ENCODE peak calls at places on chromosomes 13 and 19, in eight cellular contexts. K is heart right ventricle; N is neural progenitor cell; M is endothelial cell; G is left lung; J is CD4-positive, alpha-beta T cell; D is epithelial cell of esophagus; T is mucosa of descending colon. X is an unnamed sample.

GRCh38 chr19:10923503-10924076 is 4.8 kb downstream of the YIPF2 start:
- DNase-seq in J (no peak), T (no peak), K (no peak), N (no peak), M (no peak), G (peak), D (no peak), X (no peak)

GRCh38 chr13:34913040-34913439 is 29.0 kb upstream of the NBEA start:
- DNase-seq in G (no peak), D (peak), M (peak), T (no peak), K (peak), J (no peak), N (peak), X (no peak)

GRCh38 chr19:6032827-6033226 is 54.9 kb upstream of the RANBP3 start:
- DNase-seq in D (peak), N (no peak), M (no peak), T (no peak), G (no peak), K (no peak), J (no peak), X (no peak)

GRCh38 chr13:83618966-83619365 is 263.3 kb downstream of the SLITRK1 start:
- DNase-seq in T (no peak), D (peak), G (no peak), N (no peak), K (no peak), J (no peak), M (no peak), X (no peak)

GRCh38 chr19:41708481-41708880 is at the start of gene CEACAM5:
- DNase-seq in G (no peak), J (no peak), M (no peak), T (peak), D (no peak), N (no peak), K (no peak), X (no peak)

GRCh38 chr13:84961023-84961422 is 838.2 kb downstream of the SLITRK6 start:
- DNase-seq in M (no peak), J (no peak), T (no peak), G (peak), N (no peak), D (no peak), K (no peak), X (no peak)

GRCh38 chr13:84994582-84994981 is 804.6 kb downstream of the SLITRK6 start:
- DNase-seq in G (no peak), N (no peak), K (no peak), D (peak), J (no peak), T (no peak), M (no peak), X (no peak)

GRCh38 chr13:51122868-51123267 is 11.8 kb upstream of the C13orf42 start:
- DNase-seq in T (no peak), K (no peak), M (no peak), D (no peak), G (no peak), N (no peak), J (no peak), X (no peak)

GRCh38 chr19:52735734-52736133 is 890 bp upstream of the ZNF611 start:
- DNase-seq in N (peak), T (peak), K (peak), M (peak), J (no peak), D (no peak), G (peak), X (no peak)

GRCh38 chr19:41537789-41538188 is 38.2 kb upstream of the CEACAM21 start:
- DNase-seq in D (peak), K (no peak), M (no peak), G (no peak), N (no peak), J (no peak), T (no peak), X (no peak)

GRCh38 chr19:48750771-48751504 is 1.5 kb downstream of the FUT1 start:
- DNase-seq in J (no peak), G (no peak), T (no peak), D (no peak), K (no peak), N (no peak), M (no peak), X (no peak)

GRCh38 chr13:78607409-78608253 is 4.3 kb upstream of the POU4F1 start:
- DNase-seq in J (no peak), K (no peak), D (no peak), N (peak), M (no peak), G (peak), T (no peak), X (no peak)

GRCh38 chr13:48222358-48223015 is 10.5 kb upstream of the ITM2B start:
- DNase-seq in D (no peak), N (no peak), G (peak), T (no peak), M (no peak), K (no peak), J (no peak), X (no peak)

GRCh38 chr19:51552996-51553725 is 17.9 kb upstream of the ZNF175 start:
- DNase-seq in J (peak), M (peak), T (no peak), G (peak), K (peak), D (peak), N (peak), X (peak)

GRCh38 chr19:23263870-23264590 is 13.8 kb upstream of the ZNF724 start:
- DNase-seq in T (no peak), G (no peak), D (peak), M (no peak), N (no peak), J (no peak), K (no peak), X (no peak)

GRCh38 chr19:18156841-18157464 is 4.0 kb downstream of the PIK3R2 start:
- DNase-seq in K (peak), G (peak), J (no peak), N (no peak), D (peak), T (peak), M (no peak), X (no peak)

GRCh38 chr19:15129856-15130580 is 22.8 kb downstream of the SYDE1 start:
- DNase-seq in J (no peak), N (no peak), G (no peak), M (no peak), K (no peak), D (peak), T (no peak), X (no peak)

GRCh38 chr13:50644081-50644871 is 199.2 kb downstream of the DLEU7 start:
- DNase-seq in T (peak), M (no peak), J (no peak), K (no peak), N (no peak), D (peak), G (no peak), X (no peak)

GRCh38 chr13:29605860-29606526 is 10.5 kb upstream of the SLC7A1 start:
- DNase-seq in M (no peak), N (no peak), T (no peak), K (peak), J (no peak), D (no peak), G (no peak), X (no peak)

GRCh38 chr19:42124386-42124901 is 7.8 kb downstream of the POU2F2 start:
- DNase-seq in T (no peak), K (no peak), M (no peak), J (no peak), D (no peak), N (no peak), G (no peak), X (no peak)

GRCh38 chr13:80654638-80655249 is 313.8 kb upstream of the SPRY2 start:
- DNase-seq in G (peak), N (no peak), T (peak), M (no peak), K (no peak), D (peak), J (no peak), X (no peak)

GRCh38 chr13:33999830-34000605 is 182.1 kb downstream of the RFC3 start:
- DNase-seq in G (no peak), K (no peak), D (no peak), M (no peak), T (no peak), N (no peak), J (no peak), X (no peak)

GRCh38 chr13:99303863-99304521 is 3.2 kb downstream of the GPR183 start:
- DNase-seq in G (peak), K (no peak), D (no peak), N (no peak), M (no peak), J (peak), T (peak), X (no peak)

GRCh38 chr13:35457258-35457657 is 19.2 kb downstream of the MAB21L1 start:
- DNase-seq in G (no peak), D (no peak), N (no peak), K (no peak), J (no peak), T (no peak), M (no peak), X (no peak)

GRCh38 chr13:95502216-95502615 is 50.3 kb upstream of the CLDN10 start:
- DNase-seq in G (no peak), T (no peak), N (no peak), J (no peak), K (no peak), M (no peak), D (peak), X (no peak)

GRCh38 chr13:40484101-40484800 is 182.2 kb downstream of the FOXO1 start:
- DNase-seq in N (no peak), M (no peak), D (no peak), G (no peak), J (no peak), T (no peak), K (no peak), X (no peak)

GRCh38 chr19:2047449-2048103 is 3.5 kb downstream of the MKNK2 start:
- DNase-seq in T (peak), K (no peak), G (peak), J (no peak), N (peak), M (no peak), D (no peak), X (no peak)

GRCh38 chr13:99984463-99985242 is 3.1 kb downstream of the ZIC2 start:
- DNase-seq in D (no peak), J (no peak), T (no peak), N (peak), M (peak), K (no peak), G (no peak), X (no peak)

GRCh38 chr19:632228-633067 is 889 bp downstream of the POLRMT start:
- DNase-seq in D (peak), M (peak), G (no peak), N (peak), K (no peak), J (no peak), T (peak), X (peak)

GRCh38 chr19:49831592-49831991 is 13.5 kb downstream of the MED25 start:
- DNase-seq in M (no peak), J (no peak), K (no peak), N (no peak), T (no peak), G (no peak), D (no peak), X (no peak)

GRCh38 chr19:46791944-46792343 is 3.5 kb upstream of the SLC1A5 start:
- DNase-seq in G (no peak), J (no peak), T (no peak), M (no peak), K (no peak), D (no peak), N (no peak), X (peak)

GRCh38 chr13:36059366-36059765 is 71.8 kb downstream of the DCLK1 start:
- DNase-seq in D (no peak), M (no peak), G (no peak), N (no peak), T (no peak), J (no peak), K (no peak), X (no peak)

GRCh38 chr19:44003461-44004134 is 841 bp downstream of the ZNF230 start:
- DNase-seq in T (no peak), M (no peak), G (no peak), N (peak), K (peak), J (no peak), D (peak), X (peak)

GRCh38 chr19:48415395-48415794 is 21.9 kb downstream of the GRIN2D start:
- DNase-seq in J (peak), D (peak), M (peak), N (peak), G (peak), T (peak), K (peak), X (peak)

GRCh38 chr19:4012092-4012974 is 4.8 kb downstream of the PIAS4 start:
- DNase-seq in K (no peak), T (no peak), M (no peak), N (no peak), G (no peak), D (no peak), J (no peak), X (no peak)

DNA sequence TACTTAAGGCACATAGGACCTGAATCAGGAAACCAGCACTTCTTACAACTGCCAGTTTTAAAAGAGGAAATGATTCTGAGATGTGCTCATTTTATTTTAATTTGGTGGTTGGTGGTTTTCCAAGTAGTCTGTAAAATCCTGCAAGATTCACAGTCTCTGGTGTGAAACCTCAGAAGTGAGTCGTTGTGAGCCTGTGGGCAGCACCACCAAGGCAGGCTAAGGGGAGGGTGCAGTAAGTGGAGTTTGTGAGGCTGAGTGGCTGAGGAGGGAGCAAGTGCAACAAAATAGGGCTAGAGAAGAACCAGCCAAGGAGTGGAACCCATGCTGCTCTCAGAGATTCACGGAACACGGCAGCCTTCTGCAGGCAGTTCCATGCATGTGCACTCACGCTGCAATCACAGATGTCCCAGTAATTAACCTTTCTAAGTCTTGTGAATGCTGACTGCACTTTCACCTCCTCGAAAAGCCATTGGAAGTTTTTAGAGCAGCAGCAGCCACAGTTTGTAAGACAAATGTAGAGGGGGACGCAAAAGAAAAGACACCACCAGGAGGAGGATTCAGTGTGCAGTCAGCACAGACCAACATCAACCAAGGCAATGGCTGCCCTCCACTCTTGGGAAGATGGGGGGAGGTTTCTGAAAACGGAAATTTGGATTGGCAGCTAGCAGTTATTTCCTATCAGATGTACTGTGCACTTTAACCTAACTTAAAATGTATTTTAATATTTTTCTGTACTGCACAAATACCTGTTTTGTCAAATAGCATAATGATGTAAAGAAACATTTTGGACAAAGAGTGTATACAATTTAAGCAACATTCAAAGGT is 44.9 kb downstream of the ESD start:
- DNase-seq in N (peak), K (no peak), M (no peak), G (no peak), T (no peak), D (no peak), J (peak), X (peak)
- TF ChIP-seq CTCF in N (no peak), K (no peak), M (no peak), G (no peak), T (no peak), D (no peak), J (no peak), X (peak)

DNA sequence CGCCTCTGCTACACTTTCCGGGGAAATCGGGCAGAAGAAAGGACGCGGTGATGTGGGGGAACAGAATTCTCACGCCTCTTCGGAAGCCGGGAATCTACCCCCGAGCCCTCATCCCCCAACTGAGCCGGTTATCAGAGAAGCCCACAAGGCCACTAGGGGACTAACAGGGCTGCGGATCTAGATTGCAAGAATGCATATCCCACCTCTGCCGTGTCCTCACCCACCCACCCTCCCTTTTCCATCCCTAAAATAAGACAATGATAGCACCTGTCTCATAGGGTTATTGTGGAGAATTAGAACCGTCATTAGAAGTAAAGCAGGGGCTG is 1.1 kb downstream of the IGFLR1 start:
- DNase-seq in N (no peak), T (no peak), K (no peak), G (no peak), M (no peak), J (no peak), D (no peak), X (no peak)
- TF ChIP-seq CTCF in N (peak), T (no peak), K (no peak), G (no peak), M (no peak), J (no peak), D (no peak), X (no peak)

GRCh38 chr13:110353339-110353977 is 46.4 kb downstream of the COL4A2 start:
- DNase-seq in M (no peak), D (no peak), K (no peak), J (no peak), G (no peak), T (no peak), N (no peak), X (no peak)

GRCh38 chr13:110356362-110356761 is 49.3 kb downstream of the COL4A2 start:
- DNase-seq in T (no peak), J (no peak), D (no peak), G (no peak), N (no peak), K (no peak), M (no peak), X (no peak)

GRCh38 chr13:110352735-110353134 is 45.7 kb downstream of the COL4A2 start:
- DNase-seq in M (peak), K (no peak), N (no peak), T (no peak), J (no peak), G (no peak), D (no peak), X (no peak)

GRCh38 chr13:110354209-110354627 is 47.1 kb downstream of the COL4A2 start:
- DNase-seq in T (no peak), N (no peak), K (no peak), M (no peak), G (no peak), J (no peak), D (no peak), X (no peak)

GRCh38 chr13:110354715-110355473 is 47.8 kb downstream of the COL4A2 start:
- DNase-seq in J (no peak), T (no peak), G (no peak), D (no peak), K (no peak), N (no peak), M (no peak), X (peak)
- TF ChIP-seq CTCF in J (no peak), T (no peak), G (no peak), D (no peak), K (peak), N (no peak), M (no peak), X (no peak)

DNA sequence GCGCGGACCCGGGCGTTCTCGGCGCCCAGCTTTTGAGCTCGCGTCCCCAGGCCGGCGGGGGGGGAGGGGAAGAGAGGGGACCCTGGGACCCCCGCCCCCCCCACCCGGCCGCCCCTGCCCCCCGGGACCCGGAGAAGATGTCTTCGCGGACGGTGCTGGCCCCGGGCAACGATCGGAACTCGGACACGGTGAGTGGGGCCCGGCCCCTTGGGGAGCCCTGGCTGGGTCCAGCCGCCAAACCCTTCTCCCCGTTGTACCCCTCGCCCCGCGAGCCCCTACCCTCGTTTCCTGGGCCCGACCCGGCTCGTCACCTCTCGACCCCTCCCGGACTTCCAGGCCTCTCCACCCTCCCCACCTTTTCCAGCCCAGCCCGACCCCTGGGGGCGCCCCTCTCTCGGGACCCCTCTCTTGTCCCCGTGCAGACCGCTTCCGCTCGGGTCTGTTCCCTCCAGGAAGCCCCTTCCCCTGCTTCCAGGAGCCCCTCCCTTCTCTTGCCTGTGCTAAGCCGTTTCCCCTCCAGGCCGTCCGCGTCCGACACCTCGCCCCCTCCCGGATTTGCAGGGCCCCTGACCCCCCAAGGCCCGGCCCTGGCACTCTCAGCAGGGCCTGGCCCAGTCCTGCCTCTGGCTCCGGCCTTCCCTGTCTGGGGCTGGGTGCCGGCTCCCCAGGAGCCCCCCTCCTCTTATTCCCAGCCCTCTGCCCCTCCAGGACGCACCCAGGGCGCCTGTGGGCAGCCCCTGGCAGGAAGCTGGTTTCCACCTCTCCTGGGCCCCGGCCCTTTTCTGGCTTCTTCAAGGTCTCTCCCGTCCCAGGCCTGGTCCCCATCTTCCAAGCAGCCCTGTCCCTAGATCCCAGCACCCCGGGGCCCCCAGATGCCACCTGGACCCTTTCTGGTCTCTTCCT is 632 bp downstream of the MARK4 start:
- DNase-seq in K (no peak), N (peak), M (peak), D (peak), T (no peak), J (no peak), G (peak), X (peak)
- TF ChIP-seq CTCF in K (no peak), N (no peak), M (no peak), D (no peak), T (no peak), J (no peak), G (no peak), X (no peak)

GRCh38 chr19:33400856-33401682 is 27.6 kb downstream of the CEBPG start:
- DNase-seq in T (peak), J (no peak), M (no peak), G (peak), N (no peak), K (no peak), D (no peak), X (no peak)

GRCh38 chr19:33403221-33403972 is 29.9 kb downstream of the CEBPG start:
- DNase-seq in G (peak), K (no peak), T (peak), J (no peak), D (no peak), N (no peak), M (no peak), X (no peak)

GRCh38 chr19:33403973-33404304 is 30.4 kb downstream of the CEBPG start:
- DNase-seq in G (no peak), M (no peak), J (no peak), K (no peak), D (no peak), T (peak), N (no peak), X (no peak)

GRCh38 chr19:33401683-33402420 is 28.3 kb downstream of the CEBPG start:
- DNase-seq in T (peak), K (no peak), G (peak), N (no peak), D (no peak), J (no peak), M (no peak), X (no peak)

GRCh38 chr19:33402421-33403220 is 29.1 kb downstream of the CEBPG start:
- DNase-seq in M (no peak), G (peak), J (no peak), D (peak), K (no peak), T (peak), N (no peak), X (no peak)
- TF ChIP-seq CTCF in M (no peak), G (no peak), J (no peak), D (peak), K (peak), T (no peak), N (peak), X (no peak)